ENCODE peak calls at places on chromosomes 7 and 10, in seven cellular contexts. X, H, L, Q, P, F and U are unnamed samples.

GRCh38 chr10:12710594-12711343 is 290.7 kb downstream of the CCDC3 start:
- DNase-seq in H (peak), F (peak), P (peak), L (peak), X (peak), Q (peak), U (peak)

GRCh38 chr10:89669985-89670384 is 24.9 kb upstream of the PANK1 start:
- DNase-seq in L (no peak), Q (no peak), F (no peak), X (no peak), P (no peak), H (no peak), U (no peak)

GRCh38 chr7:142459557-142459963 is 201.7 kb upstream of the PRSS58 start:
- DNase-seq in F (no peak), P (peak), L (peak), Q (peak), X (peak), H (no peak), U (peak)

GRCh38 chr7:106668853-106669539 is 8.0 kb upstream of the CCDC71L start:
- DNase-seq in X (no peak), Q (no peak), F (no peak), L (no peak), P (no peak), H (no peak), U (no peak)

GRCh38 chr10:24935504-24936292 is 16.7 kb downstream of the PRTFDC1 start:
- DNase-seq in H (no peak), X (no peak), Q (no peak), P (no peak), F (no peak), L (no peak), U (no peak)

GRCh38 chr7:46710927-46711326 is 789.9 kb upstream of the IGFBP3 start:
- DNase-seq in P (no peak), F (no peak), H (no peak), Q (no peak), X (no peak), L (no peak), U (no peak)

GRCh38 chr10:119358140-119358512 is 150.8 kb downstream of the GRK5 start:
- DNase-seq in X (no peak), H (no peak), P (no peak), L (no peak), F (no peak), Q (no peak), U (no peak)

GRCh38 chr10:81386817-81387216 is 488.2 kb upstream of the NRG3 start:
- DNase-seq in H (no peak), L (no peak), Q (no peak), P (no peak), X (no peak), F (no peak), U (no peak)

GRCh38 chr7:111718886-111719285 is 156.6 kb upstream of the IMMP2L start:
- DNase-seq in H (no peak), Q (no peak), F (no peak), L (no peak), X (no peak), P (no peak), U (no peak)

GRCh38 chr7:135683609-135684008 is 21.3 kb downstream of the STMP1 start:
- DNase-seq in L (no peak), P (no peak), X (peak), Q (no peak), F (no peak), H (no peak), U (no peak)

GRCh38 chr10:93821051-93821772 is 63.5 kb downstream of the LGI1 start:
- DNase-seq in P (no peak), X (no peak), L (peak), H (no peak), Q (no peak), F (no peak), U (no peak)

GRCh38 chr10:654647-654996 is 34.8 kb downstream of the DIP2C start:
- DNase-seq in H (no peak), P (no peak), F (no peak), X (no peak), L (no peak), Q (no peak), U (no peak)

GRCh38 chr10:124703778-124704427 is 40.3 kb downstream of the FAM53B start:
- DNase-seq in F (no peak), X (no peak), P (no peak), H (no peak), L (no peak), Q (no peak), U (peak)

GRCh38 chr10:70528726-70529362 is 50.3 kb downstream of the PALD1 start:
- DNase-seq in X (no peak), L (peak), H (no peak), P (no peak), Q (no peak), F (no peak), U (no peak)

GRCh38 chr10:75569506-75569905 is 138.1 kb downstream of the LRMDA start:
- DNase-seq in P (no peak), F (no peak), Q (no peak), X (no peak), H (no peak), L (no peak), U (no peak)

GRCh38 chr10:126433351-126433750 is 45.1 kb upstream of the ADAM12 start:
- DNase-seq in P (no peak), H (no peak), X (no peak), Q (no peak), L (peak), F (no peak), U (no peak)

GRCh38 chr10:84214612-84215235 is 10.6 kb downstream of the LRIT2 start:
- DNase-seq in P (peak), H (no peak), X (no peak), Q (no peak), L (peak), F (no peak), U (peak)

GRCh38 chr7:41879113-41879385 is 176.2 kb upstream of the INHBA start:
- DNase-seq in H (no peak), X (no peak), L (no peak), F (no peak), P (no peak), Q (no peak), U (no peak)

GRCh38 chr7:77393261-77393660 is 22.9 kb downstream of the GSAP start:
- DNase-seq in L (no peak), X (no peak), Q (no peak), H (no peak), P (peak), F (peak), U (no peak)

GRCh38 chr7:372546-372938 is 82.6 kb downstream of the FOXL3 start:
- DNase-seq in Q (no peak), L (no peak), H (no peak), P (no peak), X (no peak), F (no peak), U (no peak)

GRCh38 chr7:99953649-99954048 is 22.2 kb downstream of the AZGP1 start:
- DNase-seq in P (peak), X (peak), Q (no peak), H (peak), L (no peak), F (no peak), U (no peak)

GRCh38 chr10:79424221-79425073 is 21.0 kb downstream of the ZCCHC24 start:
- DNase-seq in Q (no peak), X (peak), H (peak), F (no peak), L (no peak), P (no peak), U (peak)

GRCh38 chr10:76779821-76780281 is 857.8 kb downstream of the KCNMA1 start:
- DNase-seq in L (no peak), F (no peak), X (no peak), Q (no peak), H (no peak), P (no peak), U (no peak)

GRCh38 chr10:13880760-13881159 is 294.0 kb downstream of the PRPF18 start:
- DNase-seq in Q (no peak), H (no peak), X (no peak), P (no peak), F (no peak), L (no peak), U (no peak)

GRCh38 chr7:54831046-54831643 is 72.1 kb upstream of the SEC61G start:
- DNase-seq in P (no peak), X (no peak), F (no peak), Q (no peak), L (no peak), H (no peak), U (no peak)

GRCh38 chr7:128917061-128917460 is 6.6 kb upstream of the KCP start:
- DNase-seq in H (no peak), Q (no peak), X (no peak), F (no peak), P (no peak), L (no peak), U (no peak)

GRCh38 chr7:44213872-44214595 is 13.3 kb downstream of the YKT6 start:
- DNase-seq in Q (no peak), L (peak), X (no peak), H (no peak), F (no peak), P (no peak), U (peak)

GRCh38 chr10:14299516-14299915 is 31.2 kb downstream of the FRMD4A start:
- DNase-seq in H (no peak), F (no peak), X (no peak), Q (no peak), P (no peak), L (no peak), U (no peak)

GRCh38 chr7:30144659-30145321 is 10.0 kb downstream of the MTURN start:
- DNase-seq in X (no peak), P (no peak), Q (no peak), H (no peak), L (no peak), F (no peak), U (no peak)

GRCh38 chr7:103487419-103487818 is 41.4 kb upstream of the SLC26A5 start:
- DNase-seq in L (no peak), H (no peak), X (peak), P (no peak), Q (no peak), F (no peak), U (no peak)

GRCh38 chr7:1052031-1052818 is 7.9 kb downstream of the GPR146 start:
- DNase-seq in H (peak), X (no peak), L (no peak), F (no peak), Q (no peak), P (no peak), U (peak)

GRCh38 chr10:69757553-69758309 is 44.0 kb upstream of the COL13A1 start:
- DNase-seq in X (no peak), Q (peak), L (peak), P (no peak), H (no peak), F (no peak), U (no peak)